ENCODE peak calls at places on chromosomes 3 and 15, in five cellular contexts. One of them, this sample, is unnamed.
A peak's percentile ranks its signal among the peaks of the same experiment; 100 is the strongest.

GRCh38 chr15:91751611-91752010 is 101.9 kb upstream of the SLCO3A1 start:
- DNase-seq in NT2/D1: no peak
- DNase-seq in SJSA1: no peak
- DNase-seq in AG08395: no peak
- DNase-seq in K562: no peak
- DNase-seq in this sample: no peak

GRCh38 chr15:37098468-37099320 is 1.7 kb downstream of the MEIS2 start:
- DNase-seq in AG08395: no peak
- DNase-seq in NT2/D1: no peak
- DNase-seq in K562: peak; percentile 43
- DNase-seq in SJSA1: peak; percentile 55
- DNase-seq in this sample: no peak

GRCh38 chr15:40313531-40314398 is 6.0 kb upstream of the PLCB2 start:
- DNase-seq in K562: no peak
- DNase-seq in NT2/D1: no peak
- DNase-seq in AG08395: peak; percentile 38
- DNase-seq in SJSA1: peak; percentile 68
- DNase-seq in this sample: no peak

GRCh38 chr3:42499478-42499871 is 3.0 kb upstream of the VIPR1 start:
- DNase-seq in K562: no peak
- DNase-seq in NT2/D1: no peak
- DNase-seq in AG08395: no peak
- DNase-seq in SJSA1: no peak
- DNase-seq in this sample: no peak

GRCh38 chr3:76025561-76025960 is 240.2 kb upstream of the ZNF717 start:
- DNase-seq in SJSA1: no peak
- DNase-seq in NT2/D1: no peak
- DNase-seq in K562: no peak
- DNase-seq in AG08395: no peak
- DNase-seq in this sample: no peak

GRCh38 chr15:63348392-63348791 is 33.3 kb downstream of the CA12 start:
- DNase-seq in AG08395: peak; percentile 82
- DNase-seq in K562: no peak
- DNase-seq in NT2/D1: no peak
- DNase-seq in SJSA1: peak; percentile 49
- DNase-seq in this sample: no peak

GRCh38 chr3:151817473-151817872 is 3.6 kb downstream of the AADAC start:
- DNase-seq in SJSA1: no peak
- DNase-seq in NT2/D1: no peak
- DNase-seq in K562: no peak
- DNase-seq in AG08395: no peak
- DNase-seq in this sample: no peak

GRCh38 chr15:54681578-54681977 is 515.2 kb downstream of the RSL24D1 start:
- DNase-seq in NT2/D1: no peak
- DNase-seq in SJSA1: no peak
- DNase-seq in AG08395: no peak
- DNase-seq in K562: no peak
- DNase-seq in this sample: no peak

GRCh38 chr3:117322866-117323265 is 613.3 kb downstream of the TUSC7 start:
- DNase-seq in AG08395: peak; percentile 3
- DNase-seq in NT2/D1: peak; percentile 5
- DNase-seq in K562: no peak
- DNase-seq in SJSA1: no peak
- DNase-seq in this sample: no peak

GRCh38 chr3:126445506-126445905 is 30.2 kb downstream of the ZXDC start:
- DNase-seq in NT2/D1: no peak
- DNase-seq in SJSA1: no peak
- DNase-seq in K562: no peak
- DNase-seq in AG08395: no peak
- DNase-seq in this sample: no peak

GRCh38 chr3:63467392-63467791 is 185.1 kb upstream of the SNTN start:
- DNase-seq in SJSA1: no peak
- DNase-seq in AG08395: no peak
- DNase-seq in NT2/D1: no peak
- DNase-seq in K562: no peak
- DNase-seq in this sample: no peak

GRCh38 chr3:139119331-139120025 is 74.8 kb upstream of the PRR23C start:
- DNase-seq in AG08395: no peak
- DNase-seq in NT2/D1: no peak
- DNase-seq in K562: no peak
- DNase-seq in SJSA1: no peak
- DNase-seq in this sample: no peak

GRCh38 chr15:25811481-25811906 is 51.6 kb downstream of the ATP10A start:
- DNase-seq in NT2/D1: no peak
- DNase-seq in SJSA1: no peak
- DNase-seq in K562: no peak
- DNase-seq in AG08395: no peak
- DNase-seq in this sample: no peak

GRCh38 chr3:108218811-108219210 is 3.4 kb downstream of the IFT57 start:
- DNase-seq in NT2/D1: no peak
- DNase-seq in AG08395: peak; percentile 5
- DNase-seq in K562: no peak
- DNase-seq in SJSA1: no peak
- DNase-seq in this sample: no peak

GRCh38 chr3:128463354-128463753 is 3.3 kb downstream of the DNAJB8 start:
- DNase-seq in SJSA1: no peak
- DNase-seq in NT2/D1: no peak
- DNase-seq in K562: no peak
- DNase-seq in AG08395: no peak
- DNase-seq in this sample: no peak

GRCh38 chr15:87609474-87609873 is 647.1 kb downstream of the NTRK3 start:
- DNase-seq in K562: no peak
- DNase-seq in AG08395: peak; percentile 90
- DNase-seq in SJSA1: peak; percentile 69
- DNase-seq in NT2/D1: no peak
- DNase-seq in this sample: no peak

GRCh38 chr3:55226696-55227095 is 260.4 kb downstream of the WNT5A start:
- DNase-seq in NT2/D1: no peak
- DNase-seq in K562: no peak
- DNase-seq in AG08395: no peak
- DNase-seq in SJSA1: no peak
- DNase-seq in this sample: no peak

GRCh38 chr3:119149484-119149883 is 3.5 kb downstream of the TEX55 start:
- DNase-seq in NT2/D1: no peak
- DNase-seq in SJSA1: peak; percentile 58
- DNase-seq in AG08395: no peak
- DNase-seq in K562: no peak
- DNase-seq in this sample: no peak

GRCh38 chr15:34070003-34070402 is 31.0 kb upstream of the AVEN start:
- DNase-seq in SJSA1: no peak
- DNase-seq in NT2/D1: no peak
- DNase-seq in AG08395: no peak
- DNase-seq in K562: no peak
- DNase-seq in this sample: no peak

GRCh38 chr3:43879166-43879565 is 188.4 kb downstream of the ABHD5 start:
- DNase-seq in AG08395: no peak
- DNase-seq in K562: no peak
- DNase-seq in SJSA1: no peak
- DNase-seq in NT2/D1: peak; percentile 68
- DNase-seq in this sample: no peak

GRCh38 chr3:124772081-124772831 is 42.0 kb downstream of the UMPS start:
- DNase-seq in NT2/D1: no peak
- DNase-seq in SJSA1: peak; percentile 74
- DNase-seq in K562: peak; percentile 55
- DNase-seq in AG08395: peak; percentile 61
- DNase-seq in this sample: no peak

GRCh38 chr3:104460477-104461406 is 906.0 kb upstream of the ALCAM start:
- DNase-seq in AG08395: peak; percentile 52
- DNase-seq in K562: no peak
- DNase-seq in NT2/D1: peak; percentile 47
- DNase-seq in SJSA1: no peak
- DNase-seq in this sample: no peak

GRCh38 chr15:48355377-48355776 is 24.1 kb downstream of the DUT start:
- DNase-seq in K562: no peak
- DNase-seq in AG08395: no peak
- DNase-seq in NT2/D1: no peak
- DNase-seq in SJSA1: no peak
- DNase-seq in this sample: no peak

GRCh38 chr3:178665747-178666146 is 129.5 kb downstream of the KCNMB2 start:
- DNase-seq in SJSA1: no peak
- DNase-seq in NT2/D1: no peak
- DNase-seq in AG08395: no peak
- DNase-seq in K562: no peak
- DNase-seq in this sample: no peak

GRCh38 chr15:69941206-69941605 is 156.5 kb downstream of the TLE3 start:
- DNase-seq in K562: no peak
- DNase-seq in NT2/D1: no peak
- DNase-seq in AG08395: no peak
- DNase-seq in SJSA1: no peak
- DNase-seq in this sample: no peak

GRCh38 chr3:182046365-182046764 is 334.6 kb downstream of the SOX2 start:
- DNase-seq in NT2/D1: no peak
- DNase-seq in AG08395: no peak
- DNase-seq in SJSA1: no peak
- DNase-seq in K562: peak; percentile 19
- DNase-seq in this sample: no peak

This sample was measured in cerebellar nuclear complex.